ENCODE peak calls at places on chromosomes 3 and 15, in five cellular contexts. L is body of pancreas, P is K562, I is Peyer's patch, S is transverse colon. T is an unnamed sample.

GRCh38 chr15:31485911-31486461 is 159.4 kb downstream of the KLF13 start:
- DNase-seq in I (no peak), L (no peak), S (no peak), P (no peak), T (no peak)

GRCh38 chr15:51853987-51854386 is 24.5 kb downstream of the TMOD3 start:
- DNase-seq in P (no peak), S (no peak), L (no peak), I (no peak), T (no peak)

GRCh38 chr3:169041677-169042171 is 621.8 kb downstream of the MECOM start:
- DNase-seq in L (no peak), P (peak; percentile 20), I (no peak), S (no peak), T (peak; percentile 12)

GRCh38 chr15:25848769-25849430 is 14.2 kb downstream of the ATP10A start:
- DNase-seq in I (no peak), L (no peak), P (no peak), S (no peak), T (no peak)

GRCh38 chr3:177640319-177640997 is 443.2 kb upstream of the TBL1XR1 start:
- DNase-seq in I (no peak), S (no peak), L (no peak), P (no peak), T (peak; percentile 31)

GRCh38 chr3:51243919-51244318 is 141.2 kb upstream of the MANF start:
- DNase-seq in I (no peak), P (no peak), L (no peak), S (no peak), T (peak; percentile 51)

GRCh38 chr3:155070932-155071387 is 9.2 kb upstream of the MME start:
- DNase-seq in I (no peak), L (no peak), S (no peak), P (peak; percentile 20), T (no peak)

GRCh38 chr3:14849831-14850230 is 31.1 kb downstream of the FGD5 start:
- DNase-seq in S (no peak), P (no peak), I (no peak), L (no peak), T (no peak)

DNA sequence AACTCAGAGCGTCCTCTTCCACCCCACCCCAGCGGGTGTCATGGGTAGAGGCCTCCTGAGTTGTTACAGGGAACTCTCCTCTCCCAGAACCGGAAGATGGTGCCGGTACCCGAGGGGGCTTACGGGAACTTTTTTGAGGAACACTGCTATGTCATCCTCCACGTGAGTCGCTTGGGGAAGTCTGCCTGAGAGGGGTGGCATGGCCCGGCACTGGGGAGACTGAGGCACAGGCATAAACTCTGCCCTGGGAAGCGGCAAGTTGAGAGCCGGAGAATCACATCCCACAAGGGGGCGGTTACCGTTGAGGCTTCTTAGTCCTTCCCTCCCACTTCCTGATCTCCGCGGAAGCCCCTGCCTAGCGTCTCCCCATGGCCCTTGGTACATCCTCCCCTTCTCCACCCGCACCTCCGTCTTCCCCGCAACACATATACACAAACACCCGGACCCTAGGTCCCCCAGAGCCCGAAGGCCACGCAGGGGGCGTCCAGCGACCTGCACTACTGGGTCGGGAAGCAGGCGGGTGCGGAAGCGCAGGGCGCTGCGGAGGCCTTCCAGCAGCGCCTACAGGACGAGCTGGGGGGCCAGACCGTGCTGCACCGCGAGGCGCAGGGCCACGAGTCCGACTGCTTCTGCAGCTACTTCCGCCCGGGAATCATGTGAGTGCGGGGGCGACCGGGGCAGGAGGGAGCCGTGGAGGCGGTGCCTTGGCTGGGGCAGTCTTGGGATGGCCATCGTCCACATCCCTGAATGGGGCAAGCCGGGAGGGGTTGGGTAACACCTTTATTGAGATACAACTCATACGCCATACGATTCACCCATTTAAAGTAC is 3.4 kb downstream of the VILL start:
- DNase-seq in I (peak; percentile 85), S (peak; percentile 79), L (peak; percentile 42), P (peak; percentile 96), T (peak; percentile 91)
- TF ChIP-seq POLR2A in I (peak; percentile 81), S (peak; percentile 76), L (peak; percentile 49), P (peak; percentile 99), T (peak; percentile 83)

DNA sequence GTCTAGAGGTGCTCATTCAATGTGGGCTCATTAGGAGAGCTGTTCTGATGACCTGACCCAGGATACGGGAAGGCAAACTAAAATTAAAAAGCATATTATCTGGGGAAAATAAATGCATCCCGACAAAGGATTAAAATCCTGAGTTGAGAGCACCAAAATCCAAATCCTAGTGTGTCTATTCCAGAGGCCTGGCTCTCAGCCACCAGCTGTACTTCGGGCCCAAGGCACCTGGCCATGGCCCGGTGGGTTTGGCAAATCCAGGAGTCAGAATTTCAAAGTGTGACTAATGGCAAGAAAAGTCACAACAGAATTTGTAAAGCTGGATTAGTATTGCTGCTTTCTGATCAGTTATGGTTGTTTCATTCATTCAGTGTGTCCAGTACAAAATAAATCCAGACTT is 2.6 kb upstream of the LYSMD4 start:
- DNase-seq in I (no peak), S (no peak), P (no peak), L (no peak), T (no peak)
- TF ChIP-seq POLR2A in I (no peak), S (no peak), P (no peak), L (no peak), T (no peak)

DNA sequence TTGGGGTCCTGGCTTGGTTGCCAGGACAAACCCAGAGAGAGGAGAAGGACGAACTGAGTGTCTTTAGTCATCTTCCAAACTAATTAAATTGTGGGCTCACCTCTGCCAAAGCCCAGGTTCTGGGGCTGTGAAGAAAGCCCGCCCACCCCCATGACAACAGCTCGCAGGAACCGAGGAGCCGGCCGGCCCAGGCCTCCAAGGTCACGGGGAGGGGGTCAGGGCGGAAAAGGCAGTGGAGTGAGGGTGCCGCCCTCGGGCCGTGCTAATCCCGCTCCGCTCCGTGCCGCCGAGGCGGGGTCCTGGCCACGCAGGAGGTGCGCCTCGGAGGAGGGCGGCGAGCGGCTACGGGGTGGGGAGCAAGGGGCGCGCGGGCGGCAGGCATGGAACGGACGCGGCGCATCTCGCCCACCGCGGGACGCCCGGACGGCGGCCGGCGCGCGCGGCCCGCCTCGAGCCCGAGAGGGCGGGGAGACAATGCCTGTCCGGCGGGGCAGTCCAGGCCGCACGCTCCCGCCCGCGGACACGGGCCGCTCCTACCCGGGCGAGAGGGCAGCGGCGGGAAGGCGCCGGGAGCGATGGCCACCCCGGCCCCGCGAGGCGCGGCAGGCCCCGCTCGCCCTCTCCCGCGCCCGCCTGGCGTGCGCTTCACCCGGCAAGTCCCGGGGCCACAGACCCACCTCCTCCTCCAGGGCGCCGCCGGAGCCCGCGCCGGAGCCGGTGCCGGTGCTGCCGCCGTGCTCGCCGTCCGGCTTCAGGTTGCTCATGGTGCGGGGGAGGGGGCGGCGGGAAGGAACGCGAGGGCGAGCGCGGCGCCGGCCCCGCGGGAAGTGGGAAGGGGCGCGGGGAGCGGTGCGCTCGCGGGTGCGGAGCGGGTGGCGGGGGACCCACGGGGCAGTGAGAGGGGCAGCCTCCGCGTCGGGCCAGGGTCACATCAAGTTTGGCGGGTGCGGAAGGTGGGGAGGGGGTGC is 549 bp downstream of the RBPMS2 start:
- DNase-seq in L (peak; percentile 29), I (no peak), P (no peak), S (no peak), T (no peak)
- TF ChIP-seq POLR2A in L (no peak), I (no peak), P (no peak), S (no peak), T (no peak)

DNA sequence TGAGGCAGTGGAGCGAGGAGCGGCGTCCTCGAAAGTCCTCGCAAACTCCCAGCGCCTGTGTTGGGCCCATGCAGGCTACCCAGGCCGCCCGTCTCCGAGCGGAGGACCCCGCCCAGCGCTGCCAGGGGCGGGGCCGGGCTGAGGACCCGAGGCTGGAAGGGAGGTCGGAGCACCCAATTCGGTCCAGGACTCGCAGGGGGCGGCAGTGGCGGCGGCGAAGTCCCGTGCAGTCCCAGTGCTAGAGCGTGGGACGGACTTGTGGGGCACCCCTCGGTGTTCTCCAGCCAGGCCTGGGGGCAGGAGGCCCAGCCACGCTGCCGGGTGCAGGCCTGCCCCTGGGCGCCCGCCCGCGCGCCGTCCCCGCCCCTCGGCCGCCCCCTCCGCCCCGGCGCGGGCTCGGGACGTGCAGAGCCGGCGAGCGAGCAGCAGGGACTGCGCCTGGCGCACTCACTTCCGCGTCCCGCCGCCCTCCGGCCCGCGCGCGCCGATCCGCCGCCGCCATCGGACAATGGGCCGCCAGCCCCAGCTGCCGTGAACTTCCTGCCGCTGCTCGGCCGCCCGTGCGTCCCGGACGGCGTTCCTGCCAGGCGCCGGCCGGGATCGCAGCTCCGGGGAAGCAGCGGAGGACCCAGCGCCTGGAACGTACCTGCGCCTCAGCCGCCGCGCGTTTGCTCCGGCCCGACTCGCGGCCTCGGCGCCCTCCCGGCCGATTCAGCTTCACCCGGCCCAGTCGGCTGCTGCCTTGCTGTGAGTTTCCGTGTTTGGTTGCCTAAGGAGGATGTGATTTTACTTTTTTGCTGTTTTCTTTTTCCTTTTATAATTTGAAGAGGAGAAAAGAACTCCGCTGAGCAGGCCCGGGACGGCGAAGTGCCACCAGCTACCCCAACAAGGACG is 596 bp upstream of the LIMD1 start:
- DNase-seq in S (peak; percentile 81), P (peak; percentile 85), I (peak; percentile 83), L (peak; percentile 74), T (peak; percentile 86)
- TF ChIP-seq POLR2A in S (peak; percentile 48), P (peak; percentile 68), I (no peak), L (peak; percentile 55), T (no peak)

DNA sequence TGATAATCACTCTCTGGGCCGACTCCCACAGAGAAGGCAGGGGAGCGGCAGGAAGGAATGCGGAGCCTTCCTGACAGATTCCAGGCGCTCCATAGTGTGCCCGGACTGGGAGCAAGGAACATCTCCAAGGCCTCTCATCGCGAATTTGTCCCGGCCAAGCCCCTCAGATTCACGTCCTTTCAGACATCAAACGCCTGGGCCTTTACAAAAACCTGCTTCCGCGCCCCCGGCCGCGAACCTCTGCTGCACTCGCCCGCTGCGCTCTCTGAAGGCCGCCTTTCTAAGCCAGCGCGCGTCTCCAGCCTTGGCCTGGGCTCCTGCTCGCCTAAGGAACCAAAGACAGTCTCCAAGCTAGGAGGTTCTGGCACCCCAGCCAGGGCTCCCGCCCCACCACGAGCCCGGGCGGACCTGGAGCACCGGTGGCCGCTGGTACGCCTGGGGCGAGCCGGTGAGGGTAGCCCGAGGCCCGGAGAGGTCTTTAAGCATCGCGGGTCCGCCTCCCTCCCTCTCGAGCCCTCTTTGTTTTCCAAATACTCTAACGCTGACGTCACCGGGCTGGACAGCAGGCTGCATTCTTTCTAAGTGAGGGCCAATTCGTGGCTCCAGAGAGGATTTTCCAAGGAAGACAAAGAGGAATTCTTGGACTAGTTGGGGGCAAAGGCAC is 837 bp downstream of the AMOTL2 start:
- DNase-seq in P (no peak), L (peak; percentile 84), I (peak; percentile 73), S (peak; percentile 78), T (no peak)
- TF ChIP-seq POLR2A in P (no peak), L (peak; percentile 60), I (peak; percentile 12), S (peak; percentile 39), T (no peak)